ENCODE peak calls at places on chromosomes 11 and 22, in four cellular contexts. I is colonic mucosa, U is kidney, P is adrenal gland. Y is an unnamed sample. For H3K36me3, the result is how much of the 10 kb centered on the place peaks cover.

GRCh38 chr11:27431808-27432207 is 40.8 kb downstream of the LGR4 start:
- DNase-seq in I (no peak), U (no peak), P (no peak), Y (no peak)

GRCh38 chr11:109071712-109072524 is 350.1 kb upstream of the C11orf87 start:
- DNase-seq in I (no peak), U (no peak), P (peak), Y (peak)

GRCh38 chr11:68550485-68550817 is 89.9 kb downstream of the PPP6R3 start:
- DNase-seq in I (no peak), U (no peak), P (no peak), Y (no peak)

GRCh38 chr11:117560786-117561530 is 233.3 kb downstream of the CEP164 start:
- DNase-seq in I (no peak), U (no peak), P (no peak), Y (no peak)

GRCh38 chr11:78219493-78220217 is 30.9 kb downstream of the USP35 start:
- DNase-seq in I (no peak), U (no peak), P (peak), Y (no peak)

GRCh38 chr11:35343033-35343598 is 76.2 kb downstream of the SLC1A2 start:
- DNase-seq in I (no peak), U (no peak), P (no peak), Y (no peak)

GRCh38 chr11:1998861-1999260 is 1.2 kb upstream of the H19 start:
- DNase-seq in I (no peak), U (no peak), P (no peak), Y (no peak)

GRCh38 chr22:33986954-33987353 is 66.7 kb upstream of the LARGE1 start:
- DNase-seq in I (no peak), U (no peak), P (no peak), Y (no peak)

GRCh38 chr11:2465201-2466068 is 20.6 kb downstream of the KCNQ1 start:
- DNase-seq in I (peak), U (no peak), P (peak), Y (no peak)

GRCh38 chr11:38143852-38144251 is 1545.8 kb upstream of the RAG2 start:
- DNase-seq in I (no peak), U (no peak), P (no peak), Y (no peak)

GRCh38 chr11:2590951-2591754 is 108.6 kb downstream of the KCNQ1OT1 start:
- DNase-seq in I (no peak), U (peak), P (no peak), Y (peak)

GRCh38 chr11:19872526-19873135 is 160.0 kb downstream of the NAV2 start:
- DNase-seq in I (no peak), U (no peak), P (no peak), Y (no peak)

DNA sequence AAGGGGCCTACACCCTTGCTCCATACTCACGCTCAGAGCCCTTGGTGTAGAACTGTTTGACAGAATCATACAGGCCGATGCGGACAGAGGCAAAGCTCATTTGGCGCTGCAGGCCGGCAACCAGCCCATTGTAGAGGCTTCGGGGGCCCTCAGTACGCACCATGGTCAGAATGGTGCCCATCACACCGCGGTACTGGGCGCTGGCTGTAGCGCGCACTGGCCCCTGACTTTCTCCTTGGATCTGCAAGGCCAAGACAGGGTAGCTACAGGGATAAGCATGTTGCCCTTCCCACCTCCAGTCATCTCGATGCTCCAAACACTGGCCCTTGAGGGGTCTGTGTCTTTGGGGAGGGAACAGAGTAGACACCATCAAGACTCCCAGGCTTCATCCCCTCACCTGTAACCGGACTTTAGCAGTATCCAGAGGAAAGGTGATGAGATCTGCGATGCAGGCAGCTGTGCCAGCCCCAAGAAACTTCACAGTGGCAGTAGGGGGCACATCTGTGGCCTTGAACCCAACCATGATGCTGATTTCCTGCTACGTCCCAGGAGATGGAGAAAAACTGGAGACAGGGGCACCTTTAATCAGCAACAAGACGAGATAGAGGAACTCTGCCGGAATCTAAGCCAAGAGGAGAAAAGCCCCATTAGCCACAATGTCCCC is 4.7 kb downstream of the UCP2 start:
- DNase-seq in I (no peak), U (peak), P (no peak), Y (no peak)
- H3K36me3 ChIP-seq in I (under half), U (under half), P (under half), Y (under half)

GRCh38 chr11:44078794-44079193 is 12.7 kb downstream of the ACCS start:
- DNase-seq in I (no peak), U (no peak), P (no peak), Y (no peak)
- H3K36me3 ChIP-seq in I (under half), U (under half), P (under half), Y (under half)

GRCh38 chr22:49052560-49052959 is 775.1 kb downstream of the BRD1 start:
- DNase-seq in I (no peak), U (no peak), P (no peak), Y (no peak)

GRCh38 chr22:49049691-49050090 is 778.0 kb downstream of the BRD1 start:
- DNase-seq in I (no peak), U (no peak), P (peak), Y (no peak)

GRCh38 chr22:49053574-49053973 is 774.1 kb downstream of the BRD1 start:
- DNase-seq in I (no peak), U (no peak), P (no peak), Y (no peak)

GRCh38 chr22:49051491-49052022 is 776.1 kb downstream of the BRD1 start:
- DNase-seq in I (no peak), U (no peak), P (peak), Y (no peak)

DNA sequence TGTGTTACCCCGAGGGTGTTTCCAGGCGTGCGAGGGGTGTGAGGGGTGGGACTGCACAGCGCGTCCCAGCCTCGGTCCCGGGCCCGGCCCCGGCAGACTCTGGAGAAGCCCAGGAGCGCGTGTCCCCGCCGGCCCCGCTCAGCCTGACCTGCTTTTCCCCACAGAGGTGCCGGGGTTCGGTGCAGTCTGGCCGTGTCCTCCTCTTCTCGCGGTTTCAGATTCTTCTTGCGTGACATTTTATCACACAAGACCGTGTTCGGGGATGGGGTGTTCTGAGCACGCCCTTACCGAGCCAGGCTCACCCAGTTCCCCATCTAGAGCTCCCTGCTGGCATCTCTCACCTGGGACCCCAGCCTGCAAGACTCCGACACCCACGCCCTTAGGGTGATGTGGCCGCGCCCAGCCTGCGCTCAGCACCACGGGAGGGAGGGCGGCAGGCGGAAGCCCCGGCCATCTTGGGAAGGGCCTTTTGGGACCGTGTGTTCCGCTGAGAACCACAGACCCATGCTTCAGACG is 775.6 kb downstream of the BRD1 start:
- DNase-seq in I (peak), U (peak), P (peak), Y (no peak)
- H3K36me3 ChIP-seq in I (under half), U (under half), P (under half), Y (under half)

GRCh38 chr22:19358703-19359553 is 67.4 kb upstream of the CLTCL1 start:
- DNase-seq in I (no peak), U (no peak), P (no peak), Y (no peak)
- H3K36me3 ChIP-seq in I (under half), U (half or more), P (under half), Y (under half)

DNA sequence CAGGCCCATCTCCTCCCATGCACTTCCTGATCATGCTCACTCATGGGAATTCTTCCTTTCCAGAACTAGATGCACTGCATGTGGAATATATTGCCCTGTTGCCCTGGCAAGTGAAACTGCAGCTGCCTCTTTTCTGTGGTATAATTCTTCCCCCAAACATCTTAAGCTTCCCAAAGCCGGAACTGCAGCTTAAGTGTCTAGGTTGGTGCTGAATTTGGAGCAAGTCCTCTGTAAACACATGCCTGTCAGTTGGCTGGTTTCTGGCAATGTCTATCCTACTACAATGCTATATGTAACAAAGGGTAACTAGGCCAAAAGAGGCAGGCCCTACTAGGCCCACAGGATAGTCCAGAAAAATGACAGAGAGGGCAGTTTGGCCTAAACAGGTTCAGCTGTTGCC is 27.9 kb downstream of the ASCC2 start:
- DNase-seq in I (no peak), U (no peak), P (no peak), Y (no peak)
- H3K36me3 ChIP-seq in I (under half), U (half or more), P (under half), Y (under half)

DNA sequence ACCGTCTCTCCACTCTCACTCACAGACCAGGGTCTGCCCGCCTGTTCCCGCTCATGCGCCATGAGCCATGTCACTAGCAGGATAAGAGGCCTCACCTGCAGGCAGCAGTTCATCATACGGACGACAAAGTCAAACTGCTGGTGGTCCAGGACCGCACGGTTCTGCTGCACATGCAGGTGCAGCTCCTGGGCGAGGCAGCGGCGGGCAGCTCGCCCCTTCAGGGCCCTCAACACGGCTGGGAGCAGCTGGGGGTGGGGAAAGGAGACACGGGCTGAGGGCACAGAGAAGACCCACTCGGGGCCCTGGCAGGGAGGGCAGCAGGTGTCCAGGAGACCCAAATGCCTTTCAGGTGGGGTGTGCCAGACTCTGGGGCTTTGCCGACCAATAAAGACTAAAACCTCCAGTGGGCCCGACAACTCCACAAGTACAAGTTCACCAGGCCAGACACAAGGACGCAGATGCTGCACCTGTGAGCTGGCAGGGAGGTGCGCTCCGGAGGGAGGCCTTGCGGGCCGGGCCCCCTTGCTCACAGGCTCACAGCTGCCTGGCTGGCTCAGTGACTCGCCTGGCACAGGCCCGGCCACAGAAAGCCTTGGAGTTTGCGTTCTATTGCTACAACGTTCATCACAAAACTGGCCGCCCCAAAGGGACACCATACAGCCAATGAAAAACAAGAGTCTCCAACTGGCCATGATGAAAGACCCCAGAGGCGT is 11.5 kb downstream of the SBF1 start:
- DNase-seq in I (no peak), U (no peak), P (no peak), Y (no peak)
- H3K36me3 ChIP-seq in I (half or more), U (under half), P (under half), Y (under half)

DNA sequence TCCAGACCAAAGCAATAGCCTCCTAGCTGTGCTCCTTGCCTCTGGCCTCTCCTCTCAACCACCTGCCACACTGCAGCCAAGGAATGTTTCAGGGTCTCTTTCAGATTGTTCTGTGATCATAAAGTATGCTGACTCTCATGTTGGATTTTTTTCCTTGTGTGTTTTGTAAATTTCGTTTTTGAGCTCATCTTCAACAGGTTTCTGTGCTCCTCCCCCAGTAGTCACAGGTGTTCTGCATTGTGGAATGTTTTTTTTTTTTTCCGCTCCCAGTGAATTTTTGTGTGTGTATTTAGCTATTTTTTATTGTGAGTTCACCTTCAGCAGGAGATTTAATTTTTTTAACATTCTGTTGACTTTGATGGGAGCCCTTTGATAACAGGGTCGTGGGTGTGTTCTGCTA is 153.7 kb downstream of the MYO18B start:
- DNase-seq in I (no peak), U (no peak), P (no peak), Y (no peak)
- H3K36me3 ChIP-seq in I (under half), U (under half), P (under half), Y (under half)

Y was measured in ovary.